ENCODE peak calls at places on chromosomes 16 and 17, in seven cellular contexts. E, X, C, F, P, J and Q are unnamed samples.

GRCh38 chr17:10547351-10547750 is 2.1 kb downstream of the MYH2 start:
- DNase-seq in X (no peak), F (no peak), J (no peak), P (no peak), E (no peak), C (no peak), Q (no peak)

GRCh38 chr17:28675980-28676379 is 14.0 kb downstream of the SUPT6H start:
- DNase-seq in E (no peak), X (no peak), J (no peak), C (no peak), P (no peak), F (no peak), Q (no peak)

GRCh38 chr16:57235128-57236092 is 9.6 kb upstream of the ARL2BP start:
- DNase-seq in E (peak; percentile 87), P (no peak), J (no peak), F (no peak), X (peak; percentile 23), C (no peak), Q (no peak)

GRCh38 chr17:50986989-50987660 is 121.0 kb upstream of the TOB1 start:
- DNase-seq in X (no peak), J (no peak), F (no peak), E (peak; percentile 79), C (no peak), P (no peak), Q (no peak)

GRCh38 chr16:62913924-62914323 is 877.7 kb upstream of the CDH8 start:
- DNase-seq in C (no peak), P (no peak), J (no peak), X (no peak), E (no peak), F (no peak), Q (no peak)

GRCh38 chr16:22771551-22771950 is 42.4 kb upstream of the HS3ST2 start:
- DNase-seq in X (no peak), J (no peak), C (no peak), P (no peak), F (no peak), E (no peak), Q (no peak)

GRCh38 chr17:44941712-44942331 is 5.8 kb downstream of the KIF18B start:
- DNase-seq in E (no peak), X (no peak), C (no peak), J (no peak), P (no peak), F (no peak), Q (no peak)

GRCh38 chr17:44222112-44222869 is 2.8 kb upstream of the UBTF start:
- DNase-seq in F (peak; percentile 84), C (peak; percentile 76), P (no peak), E (peak; percentile 66), J (peak; percentile 67), X (no peak), Q (peak; percentile 87)

GRCh38 chr17:40022961-40023541 is 7.8 kb downstream of the CSF3 start:
- DNase-seq in P (no peak), J (no peak), X (peak; percentile 8), C (peak; percentile 61), E (no peak), F (no peak), Q (peak; percentile 31)

GRCh38 chr16:67481561-67482259 is 753 bp upstream of the ATP6V0D1 start:
- DNase-seq in E (peak; percentile 43), J (no peak), P (no peak), F (peak; percentile 38), C (peak; percentile 56), X (no peak), Q (peak; percentile 61)

GRCh38 chr17:49327835-49328784 is 33.9 kb downstream of the ZNF652 start:
- DNase-seq in E (peak; percentile 9), X (no peak), C (no peak), J (no peak), F (no peak), P (no peak), Q (no peak)

GRCh38 chr16:86525696-86526095 is 15.4 kb downstream of the FOXF1 start:
- DNase-seq in C (no peak), F (no peak), X (no peak), J (no peak), P (no peak), E (no peak), Q (no peak)

GRCh38 chr16:70432800-70433455 is 6.0 kb downstream of the ST3GAL2 start:
- DNase-seq in E (no peak), J (no peak), C (no peak), X (peak; percentile 9), F (peak; percentile 69), P (no peak), Q (no peak)
- TF ChIP-seq POLR2A in E (no peak), J (no peak), C (no peak), X (peak; percentile 65), F (no peak), P (no peak), Q (no peak)

GRCh38 chr17:42779942-42780815 is at the start of gene WNK4:
- DNase-seq in C (peak; percentile 35), E (no peak), X (peak; percentile 93), J (no peak), P (no peak), F (no peak), Q (no peak)
- TF ChIP-seq POLR2A in C (no peak), E (no peak), X (peak; percentile 81), J (no peak), P (no peak), F (no peak), Q (no peak)

GRCh38 chr17:80743181-80743771 is 198.6 kb downstream of the RPTOR start:
- DNase-seq in C (no peak), J (no peak), P (no peak), X (no peak), E (no peak), F (no peak), Q (no peak)
- TF ChIP-seq POLR2A in C (no peak), J (no peak), P (no peak), X (no peak), E (no peak), F (no peak), Q (no peak)

DNA sequence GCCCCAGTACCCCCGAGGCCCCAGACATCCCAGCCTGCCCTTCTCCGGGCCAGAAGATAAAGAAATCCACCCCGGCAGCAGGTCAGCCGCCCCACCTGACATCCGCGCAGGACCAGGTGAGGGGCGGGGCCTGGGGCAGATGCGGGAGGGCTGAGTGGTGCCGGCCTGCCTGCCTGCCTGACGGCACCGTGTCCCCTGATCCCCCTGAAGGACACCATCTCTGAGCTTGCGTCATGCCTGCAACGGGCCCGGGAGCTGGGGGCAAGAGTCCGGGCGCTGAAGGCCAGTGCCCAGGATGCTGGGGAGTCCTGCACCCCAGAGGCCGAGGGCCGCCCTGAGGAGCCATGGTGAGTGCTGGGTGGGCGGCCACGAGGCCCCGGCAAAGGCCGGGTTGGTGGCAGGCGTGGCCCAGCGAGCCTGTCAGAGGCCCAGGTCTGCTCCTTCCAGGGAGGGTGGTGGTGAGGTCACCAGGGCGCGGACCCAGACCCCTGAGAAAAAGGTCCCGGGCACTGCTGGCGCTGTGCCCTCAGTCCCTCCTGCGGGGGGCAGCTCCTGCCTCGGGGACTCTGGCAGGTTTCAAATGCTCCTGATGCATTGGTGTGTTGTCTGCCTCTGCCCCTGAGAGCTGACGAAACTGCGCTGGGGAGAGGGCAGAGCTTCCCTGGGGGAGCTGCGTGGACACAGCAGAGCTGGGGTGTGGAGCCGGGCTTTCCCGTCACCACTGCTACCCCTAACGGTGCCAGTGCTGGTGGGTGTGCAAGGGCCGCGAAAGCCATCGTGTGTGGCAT is 1.2 kb downstream of the CDT1 start:
- DNase-seq in E (no peak), J (no peak), F (no peak), C (no peak), P (no peak), X (peak; percentile 57), Q (no peak)
- TF ChIP-seq POLR2A in E (no peak), J (no peak), F (no peak), C (no peak), P (no peak), X (peak; percentile 39), Q (no peak)

DNA sequence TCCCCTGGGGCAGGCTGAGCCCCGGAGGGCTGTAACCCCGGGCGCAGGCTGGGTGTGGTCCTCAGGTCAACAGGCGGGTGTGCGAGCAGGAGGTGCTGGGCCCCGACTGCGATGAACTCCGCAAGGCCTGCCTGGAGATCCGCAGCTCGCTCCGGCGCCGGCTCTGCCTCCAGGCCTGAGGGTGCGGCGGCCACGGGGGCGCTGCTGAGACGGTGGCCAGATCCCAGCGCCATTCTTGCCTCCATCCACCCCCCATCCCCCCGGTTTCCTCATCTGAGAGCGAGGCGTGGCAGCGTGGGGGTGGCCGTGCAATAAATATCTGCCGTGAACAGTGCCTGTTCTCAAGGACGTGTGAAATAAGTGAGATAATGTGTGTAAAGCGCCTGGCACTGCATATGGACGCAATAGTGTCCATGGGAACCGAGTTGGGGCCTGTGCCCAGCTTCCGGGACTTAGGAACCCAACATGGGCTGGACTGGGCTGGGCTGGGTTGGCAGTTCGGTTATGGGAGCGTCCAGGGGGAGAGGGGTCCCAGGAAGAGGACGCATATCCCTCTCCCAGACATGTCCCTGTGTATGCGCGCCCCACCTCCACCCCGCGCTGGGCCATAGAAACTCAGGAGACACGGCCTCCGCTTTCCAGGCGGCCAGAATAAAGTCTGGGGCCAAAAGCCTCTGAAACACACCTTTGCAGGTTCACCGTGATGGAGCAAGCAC is 15.0 kb downstream of the ZNF213 start:
- DNase-seq in X (peak; percentile 83), C (peak; percentile 73), P (no peak), E (peak; percentile 42), F (peak; percentile 68), J (no peak), Q (peak; percentile 76)
- TF ChIP-seq POLR2A in X (no peak), C (no peak), P (no peak), E (no peak), F (no peak), J (no peak), Q (no peak)

GRCh38 chr17:75764711-75765421 is at the start of gene GALK1:
- DNase-seq in E (peak; percentile 55), X (peak; percentile 91), P (no peak), J (peak; percentile 66), F (peak; percentile 82), C (peak; percentile 79), Q (peak; percentile 82)
- TF ChIP-seq POLR2A in E (peak; percentile 28), X (peak; percentile 65), P (no peak), J (no peak), F (peak; percentile 55), C (no peak), Q (peak; percentile 64)